ENCODE peak calls at places on chromosomes 6 and 20, in eight cellular contexts. C is CD4-positive, CD25-positive, alpha-beta regulatory T cell; W is IMR-90; P is testis; J is CD8-positive, alpha-beta T cell; S is ascending aorta; B is neural progenitor cell; G is fibroblast of lung. E is an unnamed sample.

GRCh38 chr20:1761116-1761515 is 103.5 kb upstream of the SIRPG start:
- DNase-seq in W (peak; percentile 94), B (no peak), G (peak; percentile 80), C (no peak), J (no peak), S (no peak), P (no peak), E (no peak)

GRCh38 chr6:119895626-119896025 is 546.1 kb upstream of the MAN1A1 start:
- DNase-seq in P (no peak), B (no peak), W (no peak), S (no peak), G (no peak), C (no peak), J (no peak), E (no peak)

GRCh38 chr6:18216411-18216810 is 47.9 kb downstream of the DEK start:
- DNase-seq in J (no peak), C (no peak), S (no peak), P (no peak), W (peak; percentile 80), G (peak; percentile 8), B (no peak), E (no peak)

GRCh38 chr20:15482525-15482924 is 1090.7 kb downstream of the KIF16B start:
- DNase-seq in B (peak; percentile 13), S (no peak), J (no peak), G (no peak), P (no peak), C (no peak), W (no peak), E (no peak)

GRCh38 chr6:152271681-152272464 is 365.3 kb downstream of the SYNE1 start:
- DNase-seq in G (peak; percentile 57), W (peak; percentile 34), C (no peak), J (no peak), P (peak; percentile 47), B (no peak), S (no peak), E (no peak)

GRCh38 chr6:25056130-25056529 is 120.4 kb upstream of the RIPOR2 start:
- DNase-seq in C (peak; percentile 87), J (peak; percentile 19), B (no peak), W (no peak), P (no peak), S (no peak), G (no peak), E (peak; percentile 79)

GRCh38 chr20:45489083-45489531 is 19.6 kb downstream of the WFDC2 start:
- DNase-seq in G (peak; percentile 33), B (no peak), J (no peak), W (no peak), S (no peak), C (no peak), P (no peak), E (no peak)

GRCh38 chr6:8187209-8187608 is 84.9 kb upstream of the EEF1E1 start:
- DNase-seq in W (no peak), P (no peak), C (no peak), S (no peak), J (no peak), B (no peak), G (no peak), E (no peak)

GRCh38 chr6:19554356-19555225 is 282.6 kb upstream of the ID4 start:
- DNase-seq in C (no peak), B (no peak), J (no peak), G (peak; percentile 5), P (peak; percentile 60), S (no peak), W (no peak), E (no peak)

GRCh38 chr20:2911200-2911599 is 37.9 kb downstream of the PTPRA start:
- DNase-seq in W (peak; percentile 34), S (no peak), P (no peak), B (no peak), C (no peak), G (no peak), J (no peak), E (no peak)

GRCh38 chr6:134289204-134289575 is 28.7 kb downstream of the SGK1 start:
- DNase-seq in W (peak; percentile 54), J (no peak), B (no peak), P (no peak), S (no peak), C (no peak), G (no peak), E (no peak)

GRCh38 chr6:21188505-21189223 is 404.9 kb upstream of the SOX4 start:
- DNase-seq in S (no peak), P (no peak), J (no peak), B (no peak), G (no peak), W (no peak), C (no peak), E (no peak)

GRCh38 chr20:47003223-47003622 is 108.6 kb downstream of the EYA2 start:
- DNase-seq in P (no peak), G (no peak), J (no peak), S (no peak), W (no peak), B (no peak), C (no peak), E (no peak)

GRCh38 chr20:64105846-64106434 is 1.4 kb downstream of the NPBWR2 start:
- DNase-seq in P (no peak), W (no peak), B (no peak), J (no peak), C (no peak), G (no peak), S (no peak), E (no peak)

GRCh38 chr6:169624785-169625184 is 77.0 kb downstream of the WDR27 start:
- DNase-seq in W (no peak), B (no peak), G (no peak), P (no peak), S (no peak), J (no peak), C (no peak), E (no peak)

GRCh38 chr20:8509809-8510208 is 377.7 kb downstream of the PLCB1 start:
- DNase-seq in P (no peak), C (no peak), S (no peak), J (no peak), B (no peak), G (no peak), W (no peak), E (no peak)

GRCh38 chr6:16239090-16239797 is 857 bp downstream of the GMPR start:
- DNase-seq in G (peak; percentile 41), P (peak; percentile 82), J (no peak), S (peak; percentile 62), W (peak; percentile 44), C (no peak), B (peak; percentile 46), E (no peak)

GRCh38 chr6:12051861-12052368 is 39.8 kb downstream of the HIVEP1 start:
- DNase-seq in W (peak; percentile 88), G (peak; percentile 47), J (no peak), B (no peak), C (peak; percentile 69), S (no peak), P (no peak), E (peak; percentile 29)

GRCh38 chr6:141552463-141552862 is 580.3 kb upstream of the GJE1 start:
- DNase-seq in J (no peak), G (peak; percentile 70), P (no peak), C (no peak), W (peak; percentile 86), B (no peak), S (no peak), E (no peak)

GRCh38 chr20:6519556-6519955 is 247.9 kb upstream of the BMP2 start:
- DNase-seq in G (peak; percentile 86), J (no peak), B (no peak), W (peak; percentile 91), C (no peak), P (no peak), S (no peak), E (no peak)

GRCh38 chr6:28981391-28981832 is 23.7 kb downstream of the ZNF311 start:
- DNase-seq in P (peak; percentile 72), C (peak; percentile 86), W (peak; percentile 59), B (peak; percentile 75), S (no peak), J (peak; percentile 60), G (peak; percentile 80), E (peak; percentile 81)

GRCh38 chr20:32439132-32439829 is 81.2 kb downstream of the ASXL1 start:
- DNase-seq in S (no peak), W (peak; percentile 92), P (peak; percentile 14), C (no peak), B (no peak), J (no peak), G (peak; percentile 29), E (no peak)
- H3K27ac ChIP-seq in S (no peak overlapping the region), W (no peak overlapping the region), P (no peak overlapping the region), C (no peak overlapping the region), B (no peak overlapping the region), J (no peak overlapping the region), G (peak overlapping the region; percentile 37), E (no peak overlapping the region)

DNA sequence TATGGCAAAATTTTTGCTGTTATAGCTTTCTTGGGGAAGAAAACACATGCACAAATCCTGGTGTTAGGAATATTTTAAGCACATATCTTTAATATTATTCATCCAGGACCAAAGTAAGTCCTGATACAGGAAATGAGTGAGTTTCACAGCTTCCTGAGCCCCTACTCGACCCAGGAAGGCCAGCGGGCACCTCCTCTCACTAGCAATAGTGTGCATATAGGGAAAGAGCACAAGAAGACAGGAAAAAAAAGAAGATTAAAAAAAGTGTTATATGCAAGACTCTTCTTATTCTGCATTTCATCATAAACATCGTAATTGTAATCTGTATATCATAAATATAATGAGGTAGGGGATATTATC is 101.0 kb downstream of the MYO6 start:
- DNase-seq in B (no peak), G (no peak), P (no peak), W (no peak), C (no peak), J (no peak), S (no peak), E (no peak)
- H3K4me3 ChIP-seq in B (no peak overlapping the region), G (no peak overlapping the region), P (no peak overlapping the region), W (no peak overlapping the region), C (no peak overlapping the region), J (no peak overlapping the region), S (no peak overlapping the region), E (no peak overlapping the region)

DNA sequence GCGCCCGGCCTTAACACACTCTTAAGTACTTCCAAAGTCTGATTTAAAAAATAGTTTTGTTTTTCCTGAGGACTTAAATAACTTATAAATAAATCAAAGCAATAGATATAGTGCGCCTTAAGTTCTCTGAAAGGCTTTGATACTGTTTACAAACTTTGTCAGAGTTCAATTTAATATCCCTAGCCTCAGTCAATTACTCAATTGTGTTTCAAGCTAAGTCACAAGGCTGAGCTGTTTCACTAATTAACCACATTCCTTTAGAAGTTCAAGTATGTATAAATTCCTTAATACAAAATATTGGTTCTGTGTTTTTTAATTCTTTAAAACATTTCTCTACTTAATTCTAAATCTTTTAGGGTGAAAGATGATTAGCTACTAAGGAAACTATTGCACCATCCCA is 178.4 kb upstream of the AGPAT4 start:
- DNase-seq in W (no peak), C (no peak), G (no peak), P (no peak), J (no peak), S (no peak), B (no peak), E (no peak)
- H3K27ac ChIP-seq in W (no peak overlapping the region), C (no peak overlapping the region), G (no peak overlapping the region), P (no peak overlapping the region), J (no peak overlapping the region), S (no peak overlapping the region), B (no peak overlapping the region), E (no peak overlapping the region)

DNA sequence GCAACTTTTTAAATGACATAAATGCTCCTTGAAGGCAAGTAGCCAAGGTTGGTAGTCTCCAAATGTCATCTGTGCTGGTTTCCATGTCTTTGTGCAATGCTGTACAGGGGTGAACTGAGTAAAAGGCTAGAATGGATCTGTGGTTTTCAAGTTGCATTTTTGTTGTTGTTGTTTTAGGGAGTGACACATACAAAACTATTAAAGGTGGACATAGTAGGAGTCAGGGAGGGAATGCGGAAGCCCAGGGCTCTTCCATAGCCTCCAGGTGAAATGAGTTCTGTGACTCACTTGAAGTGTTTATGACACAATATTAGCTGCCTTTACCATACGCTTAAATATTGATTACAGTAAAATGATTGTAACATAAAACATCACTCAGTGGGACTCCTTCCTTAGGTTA is 22.5 kb upstream of the QKI start:
- DNase-seq in W (no peak), S (no peak), G (no peak), B (no peak), C (no peak), P (no peak), J (no peak), E (no peak)
- H3K4me3 ChIP-seq in W (no peak overlapping the region), S (no peak overlapping the region), G (no peak overlapping the region), B (no peak overlapping the region), C (no peak overlapping the region), P (no peak overlapping the region), J (no peak overlapping the region), E (no peak overlapping the region)